ENCODE peak calls at places on chromosomes 6 and 20, in ten cellular contexts. One of them, this sample, is unnamed.

GRCh38 chr20:6731951-6732580 is 35.4 kb upstream of the BMP2 start:
- DNase-seq in DND-41: no peak
- DNase-seq in RKO: no peak
- DNase-seq in body of pancreas: peak; percentile 38
- DNase-seq in chondrocyte: no peak
- DNase-seq in AG08396: no peak
- DNase-seq in CD4-positive, alpha-beta T cell: no peak
- DNase-seq in coronary artery: no peak
- DNase-seq in iPS-NIHi11: no peak
- DNase-seq in heart left ventricle: peak; percentile 72
- DNase-seq in this sample: peak; percentile 24

GRCh38 chr6:19812512-19813119 is 24.6 kb upstream of the ID4 start:
- DNase-seq in DND-41: no peak
- DNase-seq in RKO: peak; percentile 66
- DNase-seq in body of pancreas: peak; percentile 13
- DNase-seq in chondrocyte: no peak
- DNase-seq in AG08396: peak; percentile 42
- DNase-seq in CD4-positive, alpha-beta T cell: no peak
- DNase-seq in coronary artery: no peak
- DNase-seq in iPS-NIHi11: peak; percentile 31
- DNase-seq in heart left ventricle: no peak
- DNase-seq in this sample: no peak

GRCh38 chr6:35370124-35370741 is 27.9 kb downstream of the PPARD start:
- DNase-seq in DND-41: peak; percentile 63
- DNase-seq in RKO: peak; percentile 73
- DNase-seq in body of pancreas: peak; percentile 26
- DNase-seq in chondrocyte: peak; percentile 92
- DNase-seq in AG08396: peak; percentile 83
- DNase-seq in CD4-positive, alpha-beta T cell: peak; percentile 34
- DNase-seq in coronary artery: peak; percentile 89
- DNase-seq in iPS-NIHi11: no peak
- DNase-seq in heart left ventricle: peak; percentile 76
- DNase-seq in this sample: peak; percentile 50

GRCh38 chr6:19399406-19399805 is 437.8 kb upstream of the ID4 start:
- DNase-seq in DND-41: no peak
- DNase-seq in RKO: no peak
- DNase-seq in body of pancreas: peak; percentile 6
- DNase-seq in chondrocyte: no peak
- DNase-seq in AG08396: no peak
- DNase-seq in CD4-positive, alpha-beta T cell: no peak
- DNase-seq in coronary artery: no peak
- DNase-seq in iPS-NIHi11: no peak
- DNase-seq in heart left ventricle: no peak
- DNase-seq in this sample: no peak

GRCh38 chr20:45020236-45020886 is 54.0 kb downstream of the STK4 start:
- DNase-seq in DND-41: no peak
- DNase-seq in RKO: no peak
- DNase-seq in body of pancreas: no peak
- DNase-seq in chondrocyte: no peak
- DNase-seq in AG08396: no peak
- DNase-seq in CD4-positive, alpha-beta T cell: no peak
- DNase-seq in coronary artery: no peak
- DNase-seq in iPS-NIHi11: no peak
- DNase-seq in heart left ventricle: no peak
- DNase-seq in this sample: peak; percentile 31

GRCh38 chr6:144007779-144008500 is at the start of gene PLAGL1:
- DNase-seq in DND-41: no peak
- DNase-seq in RKO: peak; percentile 59
- DNase-seq in body of pancreas: peak; percentile 76
- DNase-seq in chondrocyte: peak; percentile 90
- DNase-seq in AG08396: peak; percentile 79
- DNase-seq in CD4-positive, alpha-beta T cell: peak; percentile 4
- DNase-seq in coronary artery: peak; percentile 77
- DNase-seq in iPS-NIHi11: peak; percentile 66
- DNase-seq in heart left ventricle: peak; percentile 74
- DNase-seq in this sample: peak; percentile 69

GRCh38 chr6:104396077-104396476 is 463.6 kb downstream of the HACE1 start:
- DNase-seq in DND-41: no peak
- DNase-seq in RKO: no peak
- DNase-seq in body of pancreas: no peak
- DNase-seq in chondrocyte: no peak
- DNase-seq in AG08396: no peak
- DNase-seq in CD4-positive, alpha-beta T cell: no peak
- DNase-seq in coronary artery: no peak
- DNase-seq in iPS-NIHi11: no peak
- DNase-seq in heart left ventricle: no peak
- DNase-seq in this sample: no peak

GRCh38 chr6:167470836-167471547 is 146.1 kb downstream of the TTLL2 start:
- DNase-seq in DND-41: no peak
- DNase-seq in RKO: no peak
- DNase-seq in body of pancreas: no peak
- DNase-seq in chondrocyte: no peak
- DNase-seq in AG08396: no peak
- DNase-seq in CD4-positive, alpha-beta T cell: no peak
- DNase-seq in coronary artery: no peak
- DNase-seq in iPS-NIHi11: no peak
- DNase-seq in heart left ventricle: no peak
- DNase-seq in this sample: no peak

GRCh38 chr6:11427827-11428245 is 109.7 kb upstream of the TMEM170B start:
- DNase-seq in DND-41: no peak
- DNase-seq in RKO: no peak
- DNase-seq in body of pancreas: no peak
- DNase-seq in chondrocyte: no peak
- DNase-seq in AG08396: no peak
- DNase-seq in CD4-positive, alpha-beta T cell: no peak
- DNase-seq in coronary artery: no peak
- DNase-seq in iPS-NIHi11: no peak
- DNase-seq in heart left ventricle: no peak
- DNase-seq in this sample: no peak

GRCh38 chr6:119658917-119659316 is 309.4 kb upstream of the MAN1A1 start:
- DNase-seq in DND-41: no peak
- DNase-seq in RKO: no peak
- DNase-seq in body of pancreas: no peak
- DNase-seq in chondrocyte: no peak
- DNase-seq in AG08396: no peak
- DNase-seq in CD4-positive, alpha-beta T cell: no peak
- DNase-seq in coronary artery: no peak
- DNase-seq in iPS-NIHi11: no peak
- DNase-seq in heart left ventricle: no peak
- DNase-seq in this sample: no peak

GRCh38 chr6:154386848-154387717 is 30.5 kb upstream of the IPCEF1 start:
- DNase-seq in DND-41: no peak
- DNase-seq in RKO: peak; percentile 13
- DNase-seq in body of pancreas: no peak
- DNase-seq in chondrocyte: no peak
- DNase-seq in AG08396: peak; percentile 44
- DNase-seq in CD4-positive, alpha-beta T cell: no peak
- DNase-seq in coronary artery: no peak
- DNase-seq in iPS-NIHi11: no peak
- DNase-seq in heart left ventricle: no peak
- DNase-seq in this sample: no peak

GRCh38 chr6:341914-342831 is 49.4 kb upstream of the IRF4 start:
- DNase-seq in DND-41: no peak
- DNase-seq in RKO: no peak
- DNase-seq in body of pancreas: no peak
- DNase-seq in chondrocyte: no peak
- DNase-seq in AG08396: no peak
- DNase-seq in CD4-positive, alpha-beta T cell: no peak
- DNase-seq in coronary artery: no peak
- DNase-seq in iPS-NIHi11: no peak
- DNase-seq in heart left ventricle: no peak
- DNase-seq in this sample: peak; percentile 53

GRCh38 chr20:21968486-21968885 is 263.0 kb downstream of the PAX1 start:
- DNase-seq in DND-41: no peak
- DNase-seq in RKO: peak; percentile 7
- DNase-seq in body of pancreas: no peak
- DNase-seq in chondrocyte: no peak
- DNase-seq in AG08396: no peak
- DNase-seq in CD4-positive, alpha-beta T cell: no peak
- DNase-seq in coronary artery: no peak
- DNase-seq in iPS-NIHi11: no peak
- DNase-seq in heart left ventricle: no peak
- DNase-seq in this sample: no peak

GRCh38 chr6:3328145-3328544 is 69.4 kb downstream of the PSMG4 start:
- DNase-seq in DND-41: no peak
- DNase-seq in RKO: peak; percentile 46
- DNase-seq in body of pancreas: no peak
- DNase-seq in chondrocyte: no peak
- DNase-seq in AG08396: no peak
- DNase-seq in CD4-positive, alpha-beta T cell: no peak
- DNase-seq in coronary artery: no peak
- DNase-seq in iPS-NIHi11: no peak
- DNase-seq in heart left ventricle: no peak
- DNase-seq in this sample: no peak

GRCh38 chr6:22666021-22666420 is 96.7 kb downstream of the HDGFL1 start:
- DNase-seq in DND-41: no peak
- DNase-seq in RKO: no peak
- DNase-seq in body of pancreas: no peak
- DNase-seq in chondrocyte: no peak
- DNase-seq in AG08396: no peak
- DNase-seq in CD4-positive, alpha-beta T cell: no peak
- DNase-seq in coronary artery: no peak
- DNase-seq in iPS-NIHi11: no peak
- DNase-seq in heart left ventricle: no peak
- DNase-seq in this sample: no peak

GRCh38 chr6:30619561-30619960 is 1.9 kb downstream of the MRPS18B start:
- DNase-seq in DND-41: no peak
- DNase-seq in RKO: no peak
- DNase-seq in body of pancreas: no peak
- DNase-seq in chondrocyte: peak; percentile 52
- DNase-seq in AG08396: no peak
- DNase-seq in CD4-positive, alpha-beta T cell: no peak
- DNase-seq in coronary artery: no peak
- DNase-seq in iPS-NIHi11: no peak
- DNase-seq in heart left ventricle: no peak
- DNase-seq in this sample: no peak

GRCh38 chr6:99241905-99242534 is 107.5 kb downstream of the FAXC start:
- DNase-seq in DND-41: peak; percentile 10
- DNase-seq in RKO: peak; percentile 74
- DNase-seq in body of pancreas: peak; percentile 6
- DNase-seq in chondrocyte: no peak
- DNase-seq in AG08396: no peak
- DNase-seq in CD4-positive, alpha-beta T cell: no peak
- DNase-seq in coronary artery: no peak
- DNase-seq in iPS-NIHi11: peak; percentile 61
- DNase-seq in heart left ventricle: no peak
- DNase-seq in this sample: no peak

GRCh38 chr6:37051138-37052026 is 45.9 kb downstream of the FGD2 start:
- DNase-seq in DND-41: peak; percentile 97
- DNase-seq in RKO: peak; percentile 66
- DNase-seq in body of pancreas: peak; percentile 91
- DNase-seq in chondrocyte: no peak
- DNase-seq in AG08396: peak; percentile 80
- DNase-seq in CD4-positive, alpha-beta T cell: peak; percentile 90
- DNase-seq in coronary artery: peak; percentile 90
- DNase-seq in iPS-NIHi11: peak; percentile 87
- DNase-seq in heart left ventricle: peak; percentile 89
- DNase-seq in this sample: peak; percentile 94

GRCh38 chr6:42782689-42783176 is 881 bp downstream of the BICRAL start:
- DNase-seq in DND-41: peak; percentile 77
- DNase-seq in RKO: peak; percentile 89
- DNase-seq in body of pancreas: peak; percentile 76
- DNase-seq in chondrocyte: no peak
- DNase-seq in AG08396: peak; percentile 90
- DNase-seq in CD4-positive, alpha-beta T cell: peak; percentile 77
- DNase-seq in coronary artery: peak; percentile 86
- DNase-seq in iPS-NIHi11: peak; percentile 79
- DNase-seq in heart left ventricle: peak; percentile 86
- DNase-seq in this sample: peak; percentile 82

GRCh38 chr6:161922631-161923119 is 648.8 kb upstream of the AGPAT4 start:
- DNase-seq in DND-41: no peak
- DNase-seq in RKO: peak; percentile 74
- DNase-seq in body of pancreas: peak; percentile 86
- DNase-seq in chondrocyte: no peak
- DNase-seq in AG08396: peak; percentile 9
- DNase-seq in CD4-positive, alpha-beta T cell: no peak
- DNase-seq in coronary artery: no peak
- DNase-seq in iPS-NIHi11: peak; percentile 70
- DNase-seq in heart left ventricle: peak; percentile 21
- DNase-seq in this sample: peak; percentile 67

GRCh38 chr6:124099520-124099919 is 295.9 kb downstream of the NKAIN2 start:
- DNase-seq in DND-41: no peak
- DNase-seq in RKO: no peak
- DNase-seq in body of pancreas: no peak
- DNase-seq in chondrocyte: no peak
- DNase-seq in AG08396: no peak
- DNase-seq in CD4-positive, alpha-beta T cell: no peak
- DNase-seq in coronary artery: no peak
- DNase-seq in iPS-NIHi11: peak; percentile 27
- DNase-seq in heart left ventricle: no peak
- DNase-seq in this sample: no peak

GRCh38 chr6:27672113-27672799 is 199.4 kb upstream of the ZNF184 start:
- DNase-seq in DND-41: no peak
- DNase-seq in RKO: peak; percentile 91
- DNase-seq in body of pancreas: peak; percentile 25
- DNase-seq in chondrocyte: no peak
- DNase-seq in AG08396: no peak
- DNase-seq in CD4-positive, alpha-beta T cell: no peak
- DNase-seq in coronary artery: no peak
- DNase-seq in iPS-NIHi11: peak; percentile 50
- DNase-seq in heart left ventricle: no peak
- DNase-seq in this sample: peak; percentile 14

GRCh38 chr6:119568580-119568979 is 219.0 kb upstream of the MAN1A1 start:
- DNase-seq in DND-41: no peak
- DNase-seq in RKO: no peak
- DNase-seq in body of pancreas: no peak
- DNase-seq in chondrocyte: no peak
- DNase-seq in AG08396: no peak
- DNase-seq in CD4-positive, alpha-beta T cell: no peak
- DNase-seq in coronary artery: no peak
- DNase-seq in iPS-NIHi11: no peak
- DNase-seq in heart left ventricle: no peak
- DNase-seq in this sample: no peak

GRCh38 chr6:15616266-15616665 is 46.6 kb downstream of the DTNBP1 start:
- DNase-seq in DND-41: no peak
- DNase-seq in RKO: no peak
- DNase-seq in body of pancreas: no peak
- DNase-seq in chondrocyte: no peak
- DNase-seq in AG08396: no peak
- DNase-seq in CD4-positive, alpha-beta T cell: no peak
- DNase-seq in coronary artery: no peak
- DNase-seq in iPS-NIHi11: no peak
- DNase-seq in heart left ventricle: no peak
- DNase-seq in this sample: no peak

GRCh38 chr20:20411841-20412240 is 43.9 kb downstream of the INSM1 start:
- DNase-seq in DND-41: no peak
- DNase-seq in RKO: no peak
- DNase-seq in body of pancreas: no peak
- DNase-seq in chondrocyte: no peak
- DNase-seq in AG08396: no peak
- DNase-seq in CD4-positive, alpha-beta T cell: no peak
- DNase-seq in coronary artery: no peak
- DNase-seq in iPS-NIHi11: no peak
- DNase-seq in heart left ventricle: no peak
- DNase-seq in this sample: no peak

GRCh38 chr6:10441004-10441654 is 26.3 kb upstream of the TFAP2A start:
- DNase-seq in DND-41: no peak
- DNase-seq in RKO: peak; percentile 65
- DNase-seq in body of pancreas: no peak
- DNase-seq in chondrocyte: no peak
- DNase-seq in AG08396: peak; percentile 76
- DNase-seq in CD4-positive, alpha-beta T cell: no peak
- DNase-seq in coronary artery: no peak
- DNase-seq in iPS-NIHi11: no peak
- DNase-seq in heart left ventricle: no peak
- DNase-seq in this sample: no peak

GRCh38 chr20:48298851-48299484 is 513.7 kb upstream of the SULF2 start:
- DNase-seq in DND-41: no peak
- DNase-seq in RKO: peak; percentile 66
- DNase-seq in body of pancreas: peak; percentile 6
- DNase-seq in chondrocyte: no peak
- DNase-seq in AG08396: peak; percentile 47
- DNase-seq in CD4-positive, alpha-beta T cell: no peak
- DNase-seq in coronary artery: no peak
- DNase-seq in iPS-NIHi11: no peak
- DNase-seq in heart left ventricle: peak; percentile 32
- DNase-seq in this sample: peak; percentile 17

This sample was measured in transverse colon.